ENCODE peak calls at places on chromosomes 11 and 22, in four cellular contexts. P is HL-60, C is K562, R is GM12878. D is an unnamed sample.

GRCh38 chr11:128579790-128580504 is 7.4 kb downstream of the ETS1 start:
- DNase-seq in P (no peak), R (no peak), C (no peak), D (no peak)

GRCh38 chr11:46676436-46677158 is 23.8 kb downstream of the ARHGAP1 start:
- DNase-seq in C (no peak), R (no peak), P (peak; percentile 79), D (no peak)

GRCh38 chr11:70104419-70104818 is 26.3 kb downstream of the ANO1 start:
- DNase-seq in C (no peak), P (no peak), R (no peak), D (no peak)

GRCh38 chr11:82405392-82405791 is 328.3 kb downstream of the FAM181B start:
- DNase-seq in C (no peak), R (no peak), P (no peak), D (no peak)

GRCh38 chr22:46779023-46779422 is 16.6 kb downstream of the TBC1D22A start:
- DNase-seq in R (no peak), C (no peak), P (no peak), D (no peak)

GRCh38 chr11:116192509-116193206 is 580.1 kb downstream of the BUD13 start:
- DNase-seq in C (no peak), R (no peak), P (no peak), D (no peak)

GRCh38 chr11:44767421-44767820 is 40.7 kb downstream of the TSPAN18 start:
- DNase-seq in R (no peak), C (no peak), P (no peak), D (no peak)

GRCh38 chr11:8832571-8833260 is 78.3 kb upstream of the AKIP1 start:
- DNase-seq in C (no peak), P (no peak), R (peak; percentile 90), D (no peak)

GRCh38 chr11:47532597-47533213 is 20.2 kb downstream of the CELF1 start:
- DNase-seq in C (no peak), R (no peak), P (no peak), D (no peak)

GRCh38 chr11:59668188-59668949 is 468 bp downstream of the PATL1 start:
- DNase-seq in C (peak; percentile 76), R (no peak), P (no peak), D (peak; percentile 49)

GRCh38 chr11:13105237-13105844 is 96.2 kb downstream of the RASSF10 start:
- DNase-seq in P (no peak), R (no peak), C (peak; percentile 97), D (no peak)

GRCh38 chr11:112453601-112454577 is 193.2 kb upstream of the PLET1 start:
- DNase-seq in R (no peak), P (peak; percentile 35), C (peak; percentile 57), D (peak; percentile 15)

GRCh38 chr11:123174196-123175183 is 20.6 kb downstream of the CLMP start:
- DNase-seq in C (no peak), R (no peak), P (peak; percentile 12), D (no peak)

GRCh38 chr22:31272522-31273446 is 19.5 kb downstream of the PIK3IP1 start:
- DNase-seq in P (no peak), C (peak; percentile 59), R (no peak), D (peak; percentile 43)

GRCh38 chr11:130213143-130213978 is 53.8 kb downstream of the ST14 start:
- DNase-seq in C (peak; percentile 76), P (peak; percentile 14), R (no peak), D (peak; percentile 80)

GRCh38 chr11:43790444-43790794 is 90.2 kb upstream of the ALKBH3 start:
- DNase-seq in C (no peak), R (no peak), P (no peak), D (no peak)

GRCh38 chr11:64230985-64231365 is 627 bp downstream of the DNAJC4 start:
- DNase-seq in R (no peak), C (peak; percentile 50), P (no peak), D (no peak)

GRCh38 chr11:64745219-64745522 is 1.2 kb upstream of the RASGRP2 start:
- DNase-seq in R (no peak), C (peak; percentile 58), P (peak; percentile 79), D (peak; percentile 72)

DNA sequence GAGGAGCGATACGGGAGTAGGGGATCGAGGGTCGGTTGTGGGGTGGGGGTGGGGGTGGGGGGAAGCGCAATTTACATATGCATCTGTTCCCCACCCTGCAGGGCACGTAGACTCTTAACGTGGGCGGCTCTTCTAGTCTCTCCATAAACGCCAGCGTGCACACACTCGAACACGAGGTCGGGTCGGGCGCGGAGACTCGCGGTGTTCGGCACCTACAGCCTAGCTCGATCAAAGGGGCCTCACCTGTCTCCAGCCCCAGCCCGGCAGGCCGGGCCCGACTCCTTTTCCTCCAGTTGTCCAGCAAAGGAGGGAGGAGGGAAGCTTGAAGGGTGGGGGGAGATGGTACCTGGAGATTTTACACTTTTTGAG is 535 bp downstream of the DCUN1D5 start:
- DNase-seq in P (no peak), C (peak; percentile 78), R (no peak), D (no peak)
- TF ChIP-seq SPI1 in P (no peak), C (no peak), R (no peak), D (no peak)

GRCh38 chr11:74966651-74967050 is 17.6 kb downstream of the SPCS2 start:
- DNase-seq in R (no peak), C (no peak), P (no peak), D (no peak)
- TF ChIP-seq SPI1 in R (no peak), C (no peak), P (no peak), D (no peak)

GRCh38 chr11:17951685-17952388 is 61.0 kb downstream of the SERGEF start:
- DNase-seq in P (no peak), R (no peak), C (no peak), D (no peak)
- TF ChIP-seq SPI1 in P (no peak), R (no peak), C (no peak), D (no peak)

GRCh38 chr22:41092847-41093371 is 517 bp downstream of the EP300 start:
- DNase-seq in C (peak; percentile 44), P (peak; percentile 36), R (no peak), D (no peak)
- TF ChIP-seq SPI1 in C (no peak), P (no peak), R (no peak), D (no peak)

D was measured in GM12891.